ENCODE peak calls at places on chromosomes 13 and 19, in four cellular contexts. S is neural progenitor cell; E is left ventricle myocardium inferior; D is naive thymus-derived CD4-positive, alpha-beta T cell. C is an unnamed sample.

GRCh38 chr13:97913206-97913605 is 40.3 kb upstream of the IPO5 start:
- DNase-seq in S (no peak), E (no peak), D (no peak), C (no peak)

GRCh38 chr19:57570707-57571106 is 8.0 kb downstream of the ZNF416 start:
- DNase-seq in S (no peak), E (no peak), D (no peak), C (no peak)

GRCh38 chr19:18436651-18437478 is 1.1 kb downstream of the ISYNA1 start:
- DNase-seq in S (peak), E (peak), D (peak), C (peak)

GRCh38 chr19:11265785-11266236 is 3.5 kb upstream of the DOCK6 start:
- DNase-seq in S (no peak), E (no peak), D (no peak), C (no peak)

GRCh38 chr19:18193388-18194207 is 580 bp downstream of the MPV17L2 start:
- DNase-seq in S (peak), E (no peak), D (no peak), C (no peak)

GRCh38 chr13:43077446-43077845 is 54.1 kb downstream of the DNAJC15 start:
- DNase-seq in S (peak), E (no peak), D (no peak), C (no peak)

GRCh38 chr13:23372264-23372905 is 61.1 kb downstream of the SACS start:
- DNase-seq in S (no peak), E (no peak), D (no peak), C (no peak)

GRCh38 chr19:38842439-38843174 is 7.2 kb downstream of the HNRNPL start:
- DNase-seq in S (no peak), E (no peak), D (peak), C (no peak)

GRCh38 chr19:18021121-18021755 is 13.3 kb downstream of the ARRDC2 start:
- DNase-seq in S (no peak), E (peak), D (peak), C (peak)

GRCh38 chr19:57719424-57719823 is 8.0 kb downstream of the ZNF671 start:
- DNase-seq in S (no peak), E (no peak), D (no peak), C (no peak)

GRCh38 chr19:42197375-42197817 is 20.1 kb downstream of the DEDD2 start:
- DNase-seq in S (no peak), E (no peak), D (no peak), C (no peak)

GRCh38 chr13:97945792-97946419 is 7.6 kb upstream of the IPO5 start:
- DNase-seq in S (no peak), E (no peak), D (no peak), C (no peak)

GRCh38 chr13:33052446-33052845 is 36.2 kb downstream of the KL start:
- DNase-seq in S (no peak), E (no peak), D (no peak), C (no peak)

GRCh38 chr13:95452376-95452775 is 100.1 kb upstream of the CLDN10 start:
- DNase-seq in S (no peak), E (no peak), D (no peak), C (no peak)

GRCh38 chr13:75250526-75251183 is 231.3 kb downstream of the TBC1D4 start:
- DNase-seq in S (no peak), E (no peak), D (no peak), C (no peak)

GRCh38 chr13:94707400-94708021 is 4.8 kb downstream of the SOX21 start:
- DNase-seq in S (peak), E (no peak), D (no peak), C (no peak)

GRCh38 chr19:55472463-55472862 is 4.0 kb upstream of the ZNF628 start:
- DNase-seq in S (no peak), E (no peak), D (no peak), C (no peak)

GRCh38 chr19:30222428-30222873 is 149.7 kb upstream of the ZNF536 start:
- DNase-seq in S (peak), E (no peak), D (no peak), C (peak)

GRCh38 chr19:17389288-17389687 is 4.7 kb downstream of the CCDC194 start:
- DNase-seq in S (no peak), E (no peak), D (no peak), C (no peak)

GRCh38 chr13:106122234-106122633 is 413.2 kb downstream of the EFNB2 start:
- DNase-seq in S (no peak), E (no peak), D (no peak), C (no peak)

GRCh38 chr19:17751103-17751911 is at the start of gene FCHO1:
- DNase-seq in S (no peak), E (peak), D (peak), C (peak)

GRCh38 chr13:110815471-110816204 is 99.2 kb downstream of the ANKRD10 start:
- DNase-seq in S (no peak), E (no peak), D (no peak), C (no peak)

DNA sequence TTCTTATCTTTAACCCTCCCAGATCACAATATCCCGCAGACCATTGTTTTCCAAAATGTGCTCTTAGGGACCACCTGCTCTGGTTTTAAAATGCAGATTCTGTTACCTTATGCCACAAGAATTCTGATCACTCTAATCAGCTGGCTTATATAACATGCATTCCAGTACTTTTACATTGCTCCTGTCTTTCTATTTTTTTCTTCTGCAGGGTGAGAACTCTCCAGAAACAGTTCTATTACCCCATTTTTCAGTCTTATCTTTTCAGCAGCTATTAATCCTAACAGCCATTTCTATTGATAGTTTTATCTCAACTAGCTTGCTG is 2.8 kb downstream of the ITM2B start:
- DNase-seq in S (no peak), E (no peak), D (no peak), C (no peak)
- H3K27ac ChIP-seq in S (peak), E (peak), D (peak), C (peak)

GRCh38 chr19:48633148-48634035 is 3.8 kb downstream of the DBP start:
- DNase-seq in S (no peak), E (no peak), D (no peak), C (peak)

GRCh38 chr19:48631254-48631653 is 5.9 kb downstream of the DBP start:
- DNase-seq in S (no peak), E (no peak), D (no peak), C (no peak)

GRCh38 chr19:48634036-48634342 is 3.2 kb downstream of the DBP start:
- DNase-seq in S (no peak), E (no peak), D (no peak), C (no peak)

GRCh38 chr19:48634424-48635262 is 2.5 kb downstream of the DBP start:
- DNase-seq in S (peak), E (peak), D (peak), C (peak)

DNA sequence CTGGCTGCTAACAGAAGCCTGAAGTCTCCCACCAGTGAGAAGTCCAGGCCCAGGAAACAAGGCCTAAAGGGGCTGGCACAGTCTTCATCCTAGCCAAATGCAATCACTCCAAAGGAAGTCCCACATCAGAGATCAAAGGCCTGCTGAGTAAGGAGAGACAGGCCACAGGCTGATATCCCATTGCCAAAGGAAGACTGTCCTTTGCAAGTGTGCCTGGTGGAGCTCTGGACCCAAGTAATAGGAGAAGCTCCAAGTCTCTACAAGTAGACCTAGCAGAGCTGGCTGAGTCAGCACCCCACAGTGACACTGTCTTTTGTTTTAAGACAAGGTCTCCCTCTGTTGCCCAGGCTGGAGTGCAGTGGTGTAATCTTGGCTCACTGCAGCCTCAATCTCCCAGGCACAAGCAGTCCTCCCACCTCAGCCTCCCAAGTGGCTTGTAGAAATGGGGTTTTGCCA is 4.5 kb downstream of the DBP start:
- DNase-seq in S (no peak), E (no peak), D (no peak), C (peak)
- H3K27ac ChIP-seq in S (no peak), E (peak), D (peak), C (peak)

DNA sequence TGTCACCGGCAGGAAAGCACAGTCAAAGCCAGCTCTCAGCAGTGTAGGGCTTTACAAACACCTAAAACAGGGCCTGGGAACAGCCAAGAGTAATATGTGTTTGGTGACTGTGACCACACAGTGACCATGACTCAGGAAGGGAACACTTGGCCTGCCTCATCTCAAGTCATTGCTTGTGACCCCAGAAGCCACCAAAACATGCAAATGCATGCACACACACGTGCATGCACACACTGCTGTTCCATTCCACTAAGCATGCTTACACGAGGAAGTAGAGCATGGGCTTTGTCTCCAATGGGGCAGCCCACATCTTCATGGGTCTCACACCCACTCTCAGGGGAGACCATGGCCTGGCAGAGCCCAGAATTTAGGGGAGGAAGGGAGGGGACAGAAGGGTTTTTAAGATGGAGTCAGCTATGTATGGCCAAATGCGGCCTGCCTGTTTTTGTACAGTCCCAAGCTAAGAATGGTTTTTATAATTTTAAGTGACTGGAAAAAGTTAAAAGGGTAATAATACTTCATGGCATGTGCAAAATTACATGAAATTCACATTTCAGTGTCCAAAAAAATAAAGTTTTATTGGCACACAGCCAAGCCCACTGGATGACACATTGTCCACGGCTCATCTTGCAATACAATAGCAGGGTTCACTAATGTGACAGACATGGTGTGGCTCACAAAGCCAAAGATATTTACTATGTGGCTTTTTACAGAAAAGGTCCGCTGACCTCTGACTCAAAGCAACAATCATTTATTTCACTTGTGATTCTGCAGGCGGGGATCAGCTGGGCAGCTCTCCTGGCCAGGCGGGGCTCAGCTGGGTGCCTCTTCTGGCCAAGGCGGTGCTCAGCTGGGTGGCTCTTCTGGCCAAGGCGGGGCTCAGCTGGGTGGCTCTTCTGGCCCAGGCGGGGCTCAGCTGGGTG is 17.3 kb downstream of the ZFR2 start:
- DNase-seq in S (no peak), E (no peak), D (no peak), C (no peak)
- H3K27ac ChIP-seq in S (no peak), E (no peak), D (no peak), C (no peak)

DNA sequence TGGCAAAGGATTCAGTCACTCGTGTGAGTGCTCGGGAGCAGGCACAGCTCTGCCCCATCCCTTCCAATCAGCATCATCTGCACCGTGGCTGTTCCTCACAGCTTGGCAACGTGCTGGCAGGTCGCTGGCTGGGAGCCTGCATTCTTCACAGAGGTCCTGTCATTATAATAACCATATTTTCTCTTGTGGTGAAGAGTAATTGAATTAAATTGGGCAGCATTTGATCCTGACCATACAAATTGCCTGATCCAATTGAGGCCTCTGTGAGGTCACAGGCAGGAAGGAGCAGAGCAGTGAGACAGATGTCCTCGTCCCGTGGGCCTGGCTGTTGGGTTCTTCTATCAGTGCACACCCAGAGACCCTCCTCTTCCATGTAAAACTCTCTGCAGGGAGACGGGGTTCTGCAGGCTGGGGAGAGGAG is 407.8 kb downstream of the COG6 start:
- DNase-seq in S (no peak), E (peak), D (no peak), C (no peak)
- H3K27ac ChIP-seq in S (no peak), E (no peak), D (no peak), C (no peak)

GRCh38 chr19:51572908-51573307 is 1.8 kb downstream of the ZNF175 start:
- DNase-seq in S (no peak), E (no peak), D (no peak), C (no peak)
- H3K27ac ChIP-seq in S (no peak), E (no peak), D (no peak), C (no peak)

GRCh38 chr13:81927347-81927746 is 1586.4 kb upstream of the SPRY2 start:
- DNase-seq in S (peak), E (no peak), D (no peak), C (no peak)

GRCh38 chr13:81929988-81930387 is 1589.1 kb upstream of the SPRY2 start:
- DNase-seq in S (peak), E (no peak), D (no peak), C (no peak)
- H3K27ac ChIP-seq in S (no peak), E (no peak), D (no peak), C (no peak)